ENCODE peak calls at places on chromosome 21, in four cellular contexts. Y is neural progenitor cell, O is heart left ventricle, P is OCI-LY7. J is an unnamed sample.
A peak's percentile ranks its signal among the peaks of the same experiment; 100 is the strongest.

GRCh38 chr21:45537111-45537745 is 5.0 kb downstream of the SLC19A1 start:
- DNase-seq in P (no peak), O (peak; percentile 12), Y (no peak), J (no peak)

GRCh38 chr21:39904457-39904856 is 37.2 kb downstream of the PCP4 start:
- DNase-seq in O (no peak), Y (no peak), P (no peak), J (no peak)

GRCh38 chr21:44618909-44619308 is 7.0 kb downstream of the KRTAP10-8 start:
- DNase-seq in P (peak; percentile 36), Y (no peak), O (no peak), J (no peak)

GRCh38 chr21:46599251-46599572 is 5.7 kb downstream of the S100B start:
- DNase-seq in O (no peak), Y (peak; percentile 66), P (no peak), J (no peak)

GRCh38 chr21:39952265-39952664 is 85.0 kb downstream of the PCP4 start:
- DNase-seq in Y (peak; percentile 80), O (no peak), P (no peak), J (no peak)

GRCh38 chr21:14957836-14958235 is 107.0 kb downstream of the NRIP1 start:
- DNase-seq in O (no peak), P (no peak), Y (no peak), J (no peak)

GRCh38 chr21:25881524-25882376 is 147.0 kb downstream of the GABPA start:
- DNase-seq in P (peak; percentile 62), O (peak; percentile 68), Y (peak; percentile 57), J (peak; percentile 62)

GRCh38 chr21:14073615-14074014 is 137.1 kb downstream of the LIPI start:
- DNase-seq in P (no peak), O (no peak), Y (no peak), J (no peak)

GRCh38 chr21:46126321-46127238 is 28.7 kb downstream of the COL6A2 start:
- DNase-seq in Y (no peak), O (peak; percentile 25), P (no peak), J (peak; percentile 72)

GRCh38 chr21:33770542-33770941 is 128.2 kb downstream of the ITSN1 start:
- DNase-seq in P (no peak), Y (no peak), O (no peak), J (no peak)

GRCh38 chr21:46150073-46150472 is 5.3 kb downstream of the FTCD start:
- DNase-seq in P (no peak), O (peak; percentile 15), Y (no peak), J (no peak)

GRCh38 chr21:38298833-38299232 is 42.0 kb downstream of the KCNJ15 start:
- DNase-seq in Y (no peak), P (no peak), O (no peak), J (no peak)

GRCh38 chr21:37453350-37453749 is 86.8 kb downstream of the DYRK1A start:
- DNase-seq in P (no peak), O (no peak), Y (no peak), J (no peak)

GRCh38 chr21:25283720-25284119 is 323.6 kb downstream of the MRPL39 start:
- DNase-seq in O (no peak), Y (peak; percentile 63), P (peak; percentile 1), J (peak; percentile 1)

GRCh38 chr21:27812279-27812678 is 845.4 kb upstream of the ADAMTS5 start:
- DNase-seq in O (no peak), P (no peak), Y (no peak), J (no peak)

GRCh38 chr21:16533692-16534407 is 804.1 kb downstream of the USP25 start:
- DNase-seq in Y (no peak), P (no peak), O (no peak), J (no peak)

GRCh38 chr21:32119389-32119788 is 159.5 kb downstream of the MIS18A start:
- DNase-seq in P (no peak), Y (no peak), O (no peak), J (no peak)

GRCh38 chr21:31908106-31909031 is 35.5 kb downstream of the HUNK start:
- DNase-seq in O (no peak), Y (peak; percentile 24), P (no peak), J (peak; percentile 80)

GRCh38 chr21:15732290-15732995 is 2.7 kb downstream of the USP25 start:
- DNase-seq in Y (no peak), P (peak; percentile 76), O (no peak), J (no peak)

GRCh38 chr21:38888956-38889605 is 83.4 kb downstream of the ETS2 start:
- DNase-seq in Y (no peak), P (no peak), O (no peak), J (no peak)

GRCh38 chr21:39840373-39841097 is 26.7 kb upstream of the PCP4 start:
- DNase-seq in Y (no peak), O (peak; percentile 46), P (no peak), J (no peak)

GRCh38 chr21:44525431-44526095 is 14.4 kb downstream of the KRTAP10-1 start:
- DNase-seq in P (no peak), Y (no peak), O (no peak), J (no peak)

GRCh38 chr21:44865561-44866280 is 7.8 kb downstream of the PTTG1IP start:
- DNase-seq in O (no peak), P (no peak), Y (no peak), J (no peak)

GRCh38 chr21:33028759-33029511 is 3.2 kb downstream of the OLIG2 start:
- DNase-seq in P (no peak), O (no peak), Y (peak; percentile 72), J (peak; percentile 54)

GRCh38 chr21:38766987-38767722 is 38.6 kb upstream of the ETS2 start:
- DNase-seq in Y (no peak), O (no peak), P (peak; percentile 79), J (no peak)

GRCh38 chr21:25005388-25005787 is 601.9 kb downstream of the MRPL39 start:
- DNase-seq in P (no peak), O (no peak), Y (no peak), J (no peak)

GRCh38 chr21:43881918-43882317 is 16.9 kb downstream of the AGPAT3 start:
- DNase-seq in Y (no peak), P (no peak), O (no peak), J (no peak)

GRCh38 chr21:16095005-16095404 is 365.2 kb downstream of the USP25 start:
- DNase-seq in Y (no peak), P (no peak), O (no peak), J (no peak)

GRCh38 chr21:15236111-15236510 is 171.3 kb upstream of the NRIP1 start:
- DNase-seq in Y (no peak), O (no peak), P (no peak), J (no peak)

GRCh38 chr21:43942201-43942600 is 69.9 kb upstream of the TRAPPC10 start:
- DNase-seq in Y (no peak), P (no peak), O (no peak), J (no peak)

GRCh38 chr21:15293251-15293650 is 228.5 kb upstream of the NRIP1 start:
- DNase-seq in P (no peak), O (no peak), Y (no peak), J (peak; percentile 15)

GRCh38 chr21:31354604-31355443 is 10.8 kb upstream of the TIAM1 start:
- DNase-seq in O (no peak), Y (no peak), P (no peak), J (no peak)

GRCh38 chr21:41337515-41337914 is 20.9 kb downstream of the FAM3B start:
- DNase-seq in P (no peak), O (no peak), Y (no peak), J (no peak)
- H3K4me3 ChIP-seq in P (no peak overlapping the region), O (no peak overlapping the region), Y (no peak overlapping the region), J (no peak overlapping the region)

GRCh38 chr21:34835526-34835925 is 166.7 kb downstream of the CLIC6 start:
- DNase-seq in O (no peak), P (no peak), Y (no peak), J (peak; percentile 55)

GRCh38 chr21:34836103-34836932 is 167.5 kb downstream of the CLIC6 start:
- DNase-seq in Y (no peak), O (peak; percentile 29), P (no peak), J (no peak)

GRCh38 chr21:34834852-34835501 is 166.2 kb downstream of the CLIC6 start:
- DNase-seq in P (no peak), O (no peak), Y (no peak), J (no peak)

GRCh38 chr21:34839070-34839820 is 170.5 kb downstream of the CLIC6 start:
- DNase-seq in O (no peak), P (no peak), Y (no peak), J (no peak)

GRCh38 chr21:34836933-34837505 is 168.2 kb downstream of the CLIC6 start:
- DNase-seq in Y (no peak), O (no peak), P (no peak), J (no peak)
- H3K36me3 ChIP-seq in Y (no peaks in the 10 kb centered on the region), O (peaks cover 70% of the 10 kb centered on the region), P (peaks cover 41% of the 10 kb centered on the region), J (no peaks in the 10 kb centered on the region)

DNA sequence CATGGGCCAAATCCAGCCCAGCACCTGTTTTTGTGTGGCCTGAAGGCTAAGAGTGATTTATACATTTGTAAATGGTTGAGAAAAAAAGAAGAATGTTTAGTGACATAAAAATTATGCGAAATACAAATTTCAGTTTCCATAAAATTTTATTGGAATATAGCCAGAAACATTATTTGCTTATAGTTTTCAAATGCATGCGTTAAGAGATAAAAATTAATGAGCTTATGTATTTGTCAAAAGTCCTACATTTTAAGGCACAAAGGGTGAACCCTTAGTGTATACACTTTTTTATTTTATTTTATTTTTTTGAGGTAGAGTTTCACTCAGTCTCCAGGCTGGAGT is 2.1 kb downstream of the MORC3 start:
- DNase-seq in Y (no peak), O (no peak), P (no peak), J (no peak)
- H3K4me3 ChIP-seq in Y (peak overlapping the region; percentile 74), O (peak overlapping the region; percentile 81), P (peak overlapping the region; percentile 86), J (no peak overlapping the region)

GRCh38 chr21:41831453-41831831 is 47.7 kb downstream of the PRDM15 start:
- DNase-seq in O (no peak), P (no peak), Y (no peak), J (no peak)
- H3K36me3 ChIP-seq in O (peaks cover 50% of the 10 kb centered on the region), P (peaks cover 52% of the 10 kb centered on the region), Y (no peaks in the 10 kb centered on the region), J (peaks cover 1% of the 10 kb centered on the region)

DNA sequence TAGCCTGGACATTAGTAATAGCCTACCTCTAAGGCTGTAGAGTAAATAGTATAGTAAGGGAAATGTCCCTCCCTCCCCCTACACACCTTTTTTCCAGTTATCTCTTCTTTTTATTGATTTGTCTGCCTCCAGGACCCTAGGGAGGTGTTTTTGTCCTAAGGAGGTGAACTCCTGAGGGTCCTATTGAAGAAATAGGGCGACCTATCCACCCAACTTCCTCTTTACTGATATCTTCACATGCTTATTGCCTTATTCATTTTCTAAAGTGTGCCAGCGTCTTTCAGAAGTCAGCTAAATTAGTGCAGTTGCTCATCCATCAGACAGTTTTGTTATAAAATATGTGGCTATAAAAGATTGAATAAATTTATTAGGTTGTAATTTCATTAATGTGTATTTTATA is 5.9 kb downstream of the BACH1 start:
- DNase-seq in Y (no peak), P (no peak), O (no peak), J (no peak)
- H3K4me3 ChIP-seq in Y (no peak overlapping the region), P (no peak overlapping the region), O (no peak overlapping the region), J (no peak overlapping the region)